ENCODE peak calls at places on chromosomes 13 and 19, in eight cellular contexts. V is HL-60, B is upper lobe of left lung, Q is mucosa of descending colon, L is foreskin fibroblast, M is cardiac muscle cell, Y is K562, R is heart left ventricle. I is an unnamed sample.

GRCh38 chr19:33868076-33868735 is 71.5 kb downstream of the KCTD15 start:
- DNase-seq in B (no peak), R (no peak), Q (no peak), L (no peak), V (no peak), M (peak), Y (no peak), I (no peak)

GRCh38 chr13:46359731-46360130 is 27.3 kb downstream of the RUBCNL start:
- DNase-seq in B (no peak), V (no peak), Y (no peak), Q (no peak), M (no peak), L (peak), R (no peak), I (no peak)

GRCh38 chr19:3580156-3580955 is 4.9 kb upstream of the GIPC3 start:
- DNase-seq in R (no peak), B (no peak), M (peak), Q (no peak), V (no peak), Y (no peak), L (peak), I (no peak)

GRCh38 chr19:13225973-13226865 is 76.0 kb downstream of the IER2 start:
- DNase-seq in B (peak), V (no peak), Y (no peak), L (no peak), R (no peak), Q (no peak), M (no peak), I (no peak)

GRCh38 chr13:76597868-76598267 is 288.3 kb downstream of the KCTD12 start:
- DNase-seq in M (no peak), B (no peak), R (no peak), L (no peak), Q (no peak), V (no peak), Y (no peak), I (no peak)

GRCh38 chr19:28289294-28290063 is 923.5 kb downstream of the UQCRFS1 start:
- DNase-seq in B (peak), M (peak), Q (peak), R (no peak), L (peak), Y (no peak), V (no peak), I (no peak)

GRCh38 chr19:6750062-6750461 is 10.6 kb downstream of the TRIP10 start:
- DNase-seq in V (no peak), R (no peak), M (no peak), L (no peak), B (peak), Y (no peak), Q (peak), I (no peak)

GRCh38 chr19:6543866-6544347 is 13.1 kb downstream of the TNFSF9 start:
- DNase-seq in M (no peak), R (no peak), Y (no peak), Q (no peak), L (no peak), B (no peak), V (no peak), I (peak)

GRCh38 chr13:45046445-45046844 is 57.1 kb downstream of the GPALPP1 start:
- DNase-seq in R (no peak), Y (no peak), V (no peak), Q (no peak), M (no peak), B (no peak), L (no peak), I (no peak)

GRCh38 chr19:15323496-15324235 is 8.7 kb downstream of the BRD4 start:
- DNase-seq in V (peak), Y (peak), Q (peak), M (peak), R (no peak), L (peak), B (no peak), I (peak)

GRCh38 chr19:45638930-45639729 is at the start of gene EML2:
- DNase-seq in B (peak), Q (peak), Y (peak), L (peak), V (peak), R (peak), M (peak), I (peak)

GRCh38 chr13:112759053-112759452 is 69.2 kb downstream of the ATP11A start:
- DNase-seq in V (peak), B (no peak), Y (no peak), L (no peak), R (no peak), M (no peak), Q (no peak), I (no peak)

GRCh38 chr13:22040810-22041364 is 370.0 kb downstream of the FGF9 start:
- DNase-seq in Q (no peak), M (no peak), B (peak), R (no peak), L (no peak), Y (no peak), V (no peak), I (no peak)

GRCh38 chr13:111536239-111536638 is 215.8 kb downstream of the TEX29 start:
- DNase-seq in L (no peak), Q (no peak), R (no peak), Y (no peak), B (no peak), V (no peak), M (no peak), I (no peak)

GRCh38 chr13:101520672-101521071 is 68.2 kb downstream of the ITGBL1 start:
- DNase-seq in Q (no peak), Y (no peak), R (no peak), L (peak), V (no peak), B (no peak), M (peak), I (peak)

GRCh38 chr13:23518231-23518630 is 52.0 kb upstream of the TNFRSF19 start:
- DNase-seq in Q (no peak), Y (no peak), L (no peak), R (no peak), B (no peak), M (no peak), V (no peak), I (no peak)

GRCh38 chr19:19645233-19645870 is 1.9 kb upstream of the GMIP start:
- DNase-seq in Y (no peak), Q (no peak), M (no peak), B (peak), R (no peak), L (no peak), V (no peak), I (no peak)

GRCh38 chr13:66402071-66402470 is 828.1 kb downstream of the PCDH9 start:
- DNase-seq in R (no peak), Y (no peak), L (no peak), Q (no peak), M (no peak), V (no peak), B (no peak), I (no peak)

DNA sequence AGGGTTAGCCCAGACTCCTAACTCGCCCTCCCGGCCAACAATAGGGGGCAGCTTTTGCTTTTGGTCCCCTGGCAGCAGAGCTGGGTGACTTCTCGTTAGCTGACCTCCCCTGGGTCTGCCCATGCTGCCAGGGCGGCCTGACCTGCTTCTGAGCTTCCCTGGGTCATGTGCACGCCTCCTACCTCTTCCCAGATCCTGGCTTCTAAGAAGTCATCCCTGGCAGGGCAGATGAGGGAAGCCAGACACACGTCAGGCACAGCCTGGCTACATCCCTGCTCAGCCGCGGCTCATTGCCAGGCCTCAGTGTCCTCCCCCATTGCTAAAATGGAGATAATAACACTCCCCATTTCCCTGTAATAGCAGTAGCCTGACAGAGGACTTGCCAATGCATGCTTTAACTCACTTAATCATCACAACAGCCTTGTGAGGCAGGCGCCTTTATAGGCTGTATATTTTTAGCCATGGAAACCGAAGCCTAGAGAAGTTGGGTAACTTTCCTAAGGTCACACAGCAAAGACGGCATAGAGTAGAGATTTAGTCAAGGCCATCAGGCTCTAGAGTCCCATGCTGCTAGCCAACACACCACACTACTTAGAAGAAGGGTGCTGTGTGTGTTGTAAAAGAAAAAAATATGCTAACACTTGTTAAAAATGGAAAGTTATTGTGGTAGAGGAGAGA is 2.1 kb downstream of the KCNK6 start:
- DNase-seq in B (no peak), L (no peak), R (peak), V (no peak), M (peak), Q (no peak), Y (no peak), I (no peak)
- TF ChIP-seq CTCF in B (no peak), L (no peak), R (no peak), V (no peak), M (no peak), Q (no peak), Y (no peak), I (no peak)

DNA sequence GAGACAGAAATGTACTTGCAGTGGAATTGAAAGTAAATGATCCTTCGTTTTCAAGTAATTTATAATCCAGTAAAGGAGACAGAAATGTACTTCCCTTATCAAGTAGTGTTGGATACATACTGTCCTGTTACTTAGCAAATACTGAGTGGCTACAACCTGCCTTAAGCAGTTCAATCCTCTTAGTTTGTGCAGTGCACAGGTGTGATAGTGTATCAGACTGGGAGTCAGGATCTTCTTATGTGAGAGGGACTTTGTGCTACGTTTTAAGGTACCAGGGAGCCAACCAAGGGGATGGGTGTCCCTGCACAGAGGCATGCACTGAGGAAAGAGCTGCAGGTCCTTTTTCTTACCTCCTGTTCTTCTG is 111.1 kb downstream of the DNAJC3 start:
- DNase-seq in B (no peak), Y (no peak), L (no peak), V (no peak), R (no peak), M (no peak), Q (no peak), I (no peak)
- H3K4me3 ChIP-seq in B (no peak), Y (no peak), L (no peak), V (no peak), R (no peak), M (no peak), Q (no peak), I (no peak)

GRCh38 chr13:50537029-50537428 is 306.5 kb downstream of the DLEU7 start:
- DNase-seq in B (no peak), L (no peak), V (no peak), M (no peak), R (no peak), Y (no peak), Q (no peak), I (no peak)
- TF ChIP-seq CTCF in B (no peak), L (no peak), V (no peak), M (no peak), R (no peak), Y (no peak), Q (no peak), I (no peak)

DNA sequence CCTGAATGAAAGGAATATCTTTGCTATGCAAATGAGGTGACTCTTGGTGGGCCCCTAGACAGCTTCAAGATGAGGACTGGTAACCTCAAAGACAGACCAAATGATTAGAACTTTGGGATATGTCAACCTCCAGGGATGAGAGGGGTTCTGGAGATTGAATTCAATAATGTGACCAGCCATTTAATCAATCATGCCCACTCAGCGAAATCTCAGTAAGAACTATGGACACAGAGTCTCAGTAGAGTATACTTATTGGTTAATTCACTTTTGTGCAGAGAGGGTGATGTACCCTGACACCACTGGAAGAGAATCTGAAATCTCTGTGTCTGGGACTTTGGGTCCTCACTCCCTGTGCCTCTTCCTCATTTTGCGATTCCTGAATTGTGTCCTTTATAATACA is 662.8 kb downstream of the OLFM4 start:
- DNase-seq in M (no peak), B (no peak), Y (no peak), L (no peak), Q (no peak), V (no peak), R (no peak), I (no peak)
- H3K4me3 ChIP-seq in M (no peak), B (no peak), Y (no peak), L (no peak), Q (no peak), V (no peak), R (no peak), I (no peak)

GRCh38 chr19:12034610-12035009 is 869 bp downstream of the ZNF433 start:
- DNase-seq in Y (no peak), L (no peak), Q (no peak), M (no peak), V (no peak), B (no peak), R (no peak), I (no peak)

GRCh38 chr19:12034196-12034595 is 1.3 kb downstream of the ZNF433 start:
- DNase-seq in B (no peak), Y (no peak), M (no peak), Q (no peak), V (no peak), R (no peak), L (no peak), I (no peak)

DNA sequence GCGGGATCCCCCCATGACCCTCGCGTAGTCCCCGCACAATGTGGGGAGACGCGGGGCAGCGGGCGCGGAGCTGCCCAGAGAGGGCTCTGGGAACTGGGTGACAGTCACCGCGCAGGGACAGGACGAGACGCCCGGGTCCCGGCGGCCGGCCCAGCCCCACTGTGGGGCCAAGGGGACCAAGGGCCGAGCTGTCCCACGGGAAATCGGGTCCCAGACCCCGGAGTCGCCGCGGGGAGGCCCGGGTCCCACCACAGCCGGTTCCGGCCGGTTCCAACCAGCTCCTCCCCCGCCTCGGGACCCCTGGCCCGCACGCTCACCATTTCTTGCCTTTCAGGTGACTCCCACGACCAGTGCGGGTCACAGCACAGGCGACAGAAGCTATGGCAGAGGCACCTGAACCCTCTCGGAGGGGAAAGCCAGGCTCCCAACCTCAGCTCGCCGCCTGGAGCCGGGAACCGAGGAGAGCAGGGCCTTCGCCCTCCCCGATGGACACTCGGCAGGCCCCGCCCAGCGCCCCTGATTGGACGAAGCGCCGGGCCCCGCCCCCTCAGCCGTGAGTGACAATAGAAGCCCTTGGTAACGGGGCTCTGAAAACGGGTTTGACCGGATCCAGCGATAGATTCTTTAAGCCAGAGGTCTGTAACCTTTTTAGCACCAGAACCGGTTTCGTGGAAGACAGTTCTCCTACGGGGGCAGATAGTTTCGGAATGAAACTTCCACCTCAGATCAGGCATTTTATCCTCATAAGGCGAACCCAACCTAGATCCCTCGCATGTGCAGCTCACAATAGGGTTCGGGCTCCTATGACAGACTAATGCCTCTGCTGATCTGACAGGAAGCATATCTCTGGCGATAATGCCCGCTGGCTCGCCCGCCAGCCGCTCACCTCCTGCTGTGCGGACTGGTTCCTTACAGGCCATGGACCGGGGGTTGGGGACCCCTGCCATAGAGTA is at the start of gene ZNF433:
- DNase-seq in Q (peak), Y (peak), B (peak), R (peak), V (peak), M (peak), L (peak), I (peak)
- TF ChIP-seq CTCF in Q (no peak), Y (no peak), B (no peak), R (peak), V (no peak), M (no peak), L (no peak), I (no peak)

GRCh38 chr13:39765801-39766463 is 110.5 kb downstream of the COG6 start:
- DNase-seq in R (peak), B (no peak), L (no peak), Q (peak), M (peak), V (no peak), Y (no peak), I (peak)

GRCh38 chr13:39768962-39769361 is 113.5 kb downstream of the COG6 start:
- DNase-seq in Q (no peak), R (no peak), B (no peak), V (no peak), Y (no peak), L (no peak), M (no peak), I (no peak)

GRCh38 chr13:39766464-39767167 is 111.2 kb downstream of the COG6 start:
- DNase-seq in M (no peak), V (no peak), L (no peak), Q (no peak), R (no peak), B (no peak), Y (no peak), I (no peak)

GRCh38 chr13:39770514-39770913 is 115.1 kb downstream of the COG6 start:
- DNase-seq in Q (no peak), R (no peak), Y (no peak), V (no peak), L (no peak), M (no peak), B (no peak), I (no peak)

DNA sequence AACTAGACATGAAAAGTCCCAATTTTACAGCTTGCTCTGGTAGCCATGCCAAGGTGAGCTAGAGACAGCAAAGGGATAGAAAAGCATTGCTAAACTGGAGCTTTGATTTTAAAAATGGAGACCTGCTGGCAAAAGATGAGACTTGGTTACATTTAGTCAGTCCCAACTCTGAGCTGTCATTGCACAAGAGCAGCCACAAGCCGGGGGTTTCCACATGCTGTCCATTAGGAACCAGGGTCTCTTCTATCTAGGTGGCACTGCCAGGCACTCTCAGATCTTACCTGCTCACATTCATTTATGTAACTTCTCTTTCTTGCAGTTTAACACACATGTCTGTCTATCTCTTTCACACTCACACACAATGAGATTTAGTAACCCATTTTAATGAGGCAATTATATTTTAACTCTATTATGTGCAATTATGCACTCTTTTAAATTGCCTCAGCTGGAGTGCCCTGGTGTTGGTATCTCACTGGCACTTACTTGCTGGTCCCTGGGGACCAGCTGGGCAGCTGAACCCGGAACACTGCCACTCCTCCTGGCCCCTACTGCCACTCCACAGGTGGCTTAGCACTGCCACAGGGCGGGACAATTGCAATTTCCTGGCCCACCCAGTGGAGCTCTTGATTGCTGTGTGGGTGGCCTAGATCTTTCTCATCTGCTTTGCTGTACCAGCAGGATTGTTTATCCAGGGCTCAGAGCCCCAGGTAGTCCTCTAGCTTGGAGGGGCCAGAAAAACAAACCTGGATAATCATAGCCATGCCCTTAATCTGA is 112.5 kb downstream of the COG6 start:
- DNase-seq in Q (peak), B (no peak), V (no peak), R (no peak), L (no peak), M (no peak), Y (no peak), I (peak)
- H3K4me3 ChIP-seq in Q (no peak), B (no peak), V (no peak), R (no peak), L (no peak), M (no peak), Y (no peak), I (no peak)

GRCh38 chr19:47643281-47643680 is 34.3 kb downstream of the BICRA start:
- DNase-seq in Q (no peak), V (no peak), Y (no peak), B (no peak), M (no peak), R (no peak), L (no peak), I (no peak)

GRCh38 chr19:47646924-47647323 is 38.0 kb downstream of the BICRA start:
- DNase-seq in V (no peak), Q (peak), R (no peak), M (no peak), B (no peak), L (no peak), Y (no peak), I (no peak)

GRCh38 chr19:47644199-47644598 is 35.3 kb downstream of the BICRA start:
- DNase-seq in V (no peak), L (no peak), Q (no peak), R (no peak), M (no peak), B (no peak), Y (no peak), I (no peak)

GRCh38 chr19:47641891-47642485 is 33.1 kb downstream of the BICRA start:
- DNase-seq in L (no peak), B (no peak), Y (no peak), Q (no peak), R (no peak), M (peak), V (no peak), I (no peak)

GRCh38 chr19:47644743-47645499 is 36.0 kb downstream of the BICRA start:
- DNase-seq in B (no peak), M (no peak), Q (peak), V (no peak), Y (no peak), R (no peak), L (no peak), I (no peak)
- TF ChIP-seq CTCF in B (no peak), M (no peak), Q (no peak), V (no peak), Y (no peak), R (no peak), L (no peak), I (no peak)

GRCh38 chr13:30880151-30880551 is 25.9 kb upstream of the MEDAG start:
- DNase-seq in Y (no peak), V (no peak), R (no peak), L (peak), M (no peak), Q (no peak), B (no peak), I (no peak)
- H3K4me3 ChIP-seq in Y (no peak), V (no peak), R (no peak), L (no peak), M (no peak), Q (no peak), B (no peak), I (no peak)

GRCh38 chr13:53206455-53206854 is 177.8 kb downstream of the OLFM4 start:
- DNase-seq in L (no peak), B (no peak), Y (no peak), Q (no peak), M (no peak), R (no peak), V (no peak), I (no peak)
- TF ChIP-seq CTCF in L (no peak), B (no peak), Y (no peak), Q (no peak), M (peak), R (peak), V (no peak), I (peak)